ENCODE peak calls at places on chromosomes 5 and 9, in five cellular contexts. One of them, this sample, is unnamed.

GRCh38 chr9:34578241-34579096 is 11.1 kb downstream of the CNTFR start:
- DNase-seq in sigmoid colon: no peak
- DNase-seq in coronary artery: no peak
- DNase-seq in HCT116: no peak
- DNase-seq in tibial nerve: no peak
- DNase-seq in this sample: no peak

GRCh38 chr9:136509549-136509948 is 26.7 kb upstream of the SEC16A start:
- DNase-seq in tibial nerve: no peak
- DNase-seq in coronary artery: no peak
- DNase-seq in HCT116: no peak
- DNase-seq in sigmoid colon: no peak
- DNase-seq in this sample: no peak

GRCh38 chr5:154087260-154087659 is 48.5 kb downstream of the MFAP3 start:
- DNase-seq in HCT116: no peak
- DNase-seq in coronary artery: no peak
- DNase-seq in sigmoid colon: no peak
- DNase-seq in tibial nerve: no peak
- DNase-seq in this sample: no peak

GRCh38 chr9:3337515-3337914 is 188.3 kb downstream of the RFX3 start:
- DNase-seq in HCT116: peak; percentile 22
- DNase-seq in sigmoid colon: no peak
- DNase-seq in tibial nerve: no peak
- DNase-seq in coronary artery: no peak
- DNase-seq in this sample: peak; percentile 8

GRCh38 chr5:34914671-34915138 is 599 bp downstream of the RAD1 start:
- DNase-seq in tibial nerve: no peak
- DNase-seq in coronary artery: no peak
- DNase-seq in sigmoid colon: peak; percentile 69
- DNase-seq in HCT116: no peak
- DNase-seq in this sample: no peak

GRCh38 chr9:113187935-113188595 is 33.0 kb downstream of the FKBP15 start:
- DNase-seq in HCT116: peak; percentile 6
- DNase-seq in coronary artery: no peak
- DNase-seq in tibial nerve: peak; percentile 71
- DNase-seq in sigmoid colon: peak; percentile 84
- DNase-seq in this sample: peak; percentile 87

GRCh38 chr5:103801681-103802080 is 239.1 kb upstream of the NUDT12 start:
- DNase-seq in coronary artery: no peak
- DNase-seq in HCT116: no peak
- DNase-seq in sigmoid colon: no peak
- DNase-seq in tibial nerve: no peak
- DNase-seq in this sample: no peak

GRCh38 chr9:82797539-82797938 is 265.4 kb downstream of the RASEF start:
- DNase-seq in HCT116: no peak
- DNase-seq in tibial nerve: no peak
- DNase-seq in coronary artery: no peak
- DNase-seq in sigmoid colon: no peak
- DNase-seq in this sample: no peak

GRCh38 chr5:124866355-124867063 is 120.1 kb upstream of the ZNF608 start:
- DNase-seq in HCT116: no peak
- DNase-seq in sigmoid colon: no peak
- DNase-seq in coronary artery: no peak
- DNase-seq in tibial nerve: no peak
- DNase-seq in this sample: no peak

GRCh38 chr9:129368458-129368978 is 190.5 kb upstream of the IER5L start:
- DNase-seq in sigmoid colon: no peak
- DNase-seq in coronary artery: no peak
- DNase-seq in tibial nerve: no peak
- DNase-seq in HCT116: no peak
- DNase-seq in this sample: no peak

GRCh38 chr9:20321683-20322082 is 300.6 kb downstream of the MLLT3 start:
- DNase-seq in coronary artery: no peak
- DNase-seq in sigmoid colon: no peak
- DNase-seq in tibial nerve: no peak
- DNase-seq in HCT116: no peak
- DNase-seq in this sample: no peak

GRCh38 chr5:151132959-151133358 is 24.6 kb downstream of the ANXA6 start:
- DNase-seq in sigmoid colon: no peak
- DNase-seq in HCT116: no peak
- DNase-seq in tibial nerve: no peak
- DNase-seq in coronary artery: no peak
- DNase-seq in this sample: no peak

GRCh38 chr5:24606974-24607373 is 37.8 kb downstream of the CDH10 start:
- DNase-seq in coronary artery: no peak
- DNase-seq in tibial nerve: no peak
- DNase-seq in HCT116: no peak
- DNase-seq in sigmoid colon: no peak
- DNase-seq in this sample: no peak

GRCh38 chr5:121029536-121030245 is 565.6 kb downstream of the PRR16 start:
- DNase-seq in tibial nerve: no peak
- DNase-seq in coronary artery: no peak
- DNase-seq in HCT116: no peak
- DNase-seq in sigmoid colon: no peak
- DNase-seq in this sample: no peak

GRCh38 chr5:180787025-180787424 is 15.6 kb downstream of the MGAT1 start:
- DNase-seq in tibial nerve: no peak
- DNase-seq in coronary artery: no peak
- DNase-seq in HCT116: no peak
- DNase-seq in sigmoid colon: no peak
- DNase-seq in this sample: no peak

GRCh38 chr9:34636791-34637355 is 714 bp downstream of the SIGMAR1 start:
- DNase-seq in coronary artery: no peak
- DNase-seq in tibial nerve: no peak
- DNase-seq in HCT116: no peak
- DNase-seq in sigmoid colon: no peak
- DNase-seq in this sample: no peak

GRCh38 chr5:124692324-124692723 is 54.1 kb downstream of the ZNF608 start:
- DNase-seq in tibial nerve: no peak
- DNase-seq in coronary artery: no peak
- DNase-seq in HCT116: no peak
- DNase-seq in sigmoid colon: no peak
- DNase-seq in this sample: no peak

GRCh38 chr5:96855041-96855872 is 21.0 kb upstream of the ERAP2 start:
- DNase-seq in HCT116: no peak
- DNase-seq in sigmoid colon: no peak
- DNase-seq in coronary artery: no peak
- DNase-seq in tibial nerve: no peak
- DNase-seq in this sample: no peak

GRCh38 chr5:66285343-66285942 is 141.3 kb downstream of the SREK1 start:
- DNase-seq in tibial nerve: no peak
- DNase-seq in sigmoid colon: no peak
- DNase-seq in HCT116: no peak
- DNase-seq in coronary artery: no peak
- DNase-seq in this sample: no peak

GRCh38 chr9:19782005-19782404 is 6.8 kb downstream of the SLC24A2 start:
- DNase-seq in coronary artery: no peak
- DNase-seq in tibial nerve: no peak
- DNase-seq in sigmoid colon: no peak
- DNase-seq in HCT116: no peak
- DNase-seq in this sample: no peak

GRCh38 chr5:181160144-181160754 is 12.9 kb downstream of the OR2V2 start:
- DNase-seq in HCT116: no peak
- DNase-seq in sigmoid colon: peak; percentile 83
- DNase-seq in coronary artery: no peak
- DNase-seq in tibial nerve: peak; percentile 29
- DNase-seq in this sample: no peak

GRCh38 chr5:10825897-10826644 is 65.0 kb upstream of the DAP start:
- DNase-seq in HCT116: no peak
- DNase-seq in sigmoid colon: no peak
- DNase-seq in tibial nerve: no peak
- DNase-seq in coronary artery: no peak
- DNase-seq in this sample: no peak

GRCh38 chr5:107474361-107474723 is 196.4 kb downstream of the EFNA5 start:
- DNase-seq in coronary artery: no peak
- DNase-seq in sigmoid colon: no peak
- DNase-seq in HCT116: no peak
- DNase-seq in tibial nerve: no peak
- DNase-seq in this sample: no peak

GRCh38 chr9:131511880-131512279 is 9.2 kb downstream of the POMT1 start:
- DNase-seq in coronary artery: no peak
- DNase-seq in HCT116: no peak
- DNase-seq in tibial nerve: no peak
- DNase-seq in sigmoid colon: no peak
- DNase-seq in this sample: no peak

GRCh38 chr5:103469288-103470065 is 93.1 kb downstream of the NUDT12 start:
- DNase-seq in HCT116: no peak
- DNase-seq in coronary artery: no peak
- DNase-seq in sigmoid colon: no peak
- DNase-seq in tibial nerve: no peak
- DNase-seq in this sample: no peak

GRCh38 chr5:147906326-147907095 is at the start of gene C5orf46:
- DNase-seq in coronary artery: no peak
- DNase-seq in sigmoid colon: no peak
- DNase-seq in tibial nerve: no peak
- DNase-seq in HCT116: no peak
- DNase-seq in this sample: peak; percentile 39

GRCh38 chr9:134488901-134489280 is 152.7 kb upstream of the COL5A1 start:
- DNase-seq in tibial nerve: no peak
- DNase-seq in sigmoid colon: peak; percentile 40
- DNase-seq in HCT116: no peak
- DNase-seq in coronary artery: no peak
- DNase-seq in this sample: no peak

GRCh38 chr5:141529873-141530272 is 41.0 kb downstream of the PCDHGC5 start:
- DNase-seq in tibial nerve: no peak
- DNase-seq in HCT116: no peak
- DNase-seq in coronary artery: no peak
- DNase-seq in sigmoid colon: no peak
- DNase-seq in this sample: no peak

GRCh38 chr9:2012347-2012746 is 2.8 kb upstream of the SMARCA2 start:
- DNase-seq in HCT116: no peak
- DNase-seq in tibial nerve: no peak
- DNase-seq in coronary artery: no peak
- DNase-seq in sigmoid colon: no peak
- DNase-seq in this sample: no peak

GRCh38 chr9:134315716-134316443 is 10.4 kb upstream of the RXRA start:
- DNase-seq in sigmoid colon: peak; percentile 63
- DNase-seq in coronary artery: no peak
- DNase-seq in HCT116: no peak
- DNase-seq in tibial nerve: no peak
- DNase-seq in this sample: no peak

GRCh38 chr9:101536938-101537337 is 3.3 kb downstream of the RNF20 start:
- DNase-seq in coronary artery: no peak
- DNase-seq in tibial nerve: no peak
- DNase-seq in sigmoid colon: no peak
- DNase-seq in HCT116: no peak
- DNase-seq in this sample: no peak

GRCh38 chr9:101528015-101528414 is 5.6 kb upstream of the RNF20 start:
- DNase-seq in coronary artery: no peak
- DNase-seq in HCT116: no peak
- DNase-seq in tibial nerve: no peak
- DNase-seq in sigmoid colon: no peak
- DNase-seq in this sample: no peak

GRCh38 chr9:101530076-101530711 is 3.5 kb upstream of the RNF20 start:
- DNase-seq in sigmoid colon: peak; percentile 69
- DNase-seq in tibial nerve: peak; percentile 78
- DNase-seq in HCT116: peak; percentile 75
- DNase-seq in coronary artery: no peak
- DNase-seq in this sample: no peak

GRCh38 chr9:101536351-101536750 is 2.7 kb downstream of the RNF20 start:
- DNase-seq in sigmoid colon: no peak
- DNase-seq in coronary artery: no peak
- DNase-seq in HCT116: no peak
- DNase-seq in tibial nerve: no peak
- DNase-seq in this sample: no peak

DNA sequence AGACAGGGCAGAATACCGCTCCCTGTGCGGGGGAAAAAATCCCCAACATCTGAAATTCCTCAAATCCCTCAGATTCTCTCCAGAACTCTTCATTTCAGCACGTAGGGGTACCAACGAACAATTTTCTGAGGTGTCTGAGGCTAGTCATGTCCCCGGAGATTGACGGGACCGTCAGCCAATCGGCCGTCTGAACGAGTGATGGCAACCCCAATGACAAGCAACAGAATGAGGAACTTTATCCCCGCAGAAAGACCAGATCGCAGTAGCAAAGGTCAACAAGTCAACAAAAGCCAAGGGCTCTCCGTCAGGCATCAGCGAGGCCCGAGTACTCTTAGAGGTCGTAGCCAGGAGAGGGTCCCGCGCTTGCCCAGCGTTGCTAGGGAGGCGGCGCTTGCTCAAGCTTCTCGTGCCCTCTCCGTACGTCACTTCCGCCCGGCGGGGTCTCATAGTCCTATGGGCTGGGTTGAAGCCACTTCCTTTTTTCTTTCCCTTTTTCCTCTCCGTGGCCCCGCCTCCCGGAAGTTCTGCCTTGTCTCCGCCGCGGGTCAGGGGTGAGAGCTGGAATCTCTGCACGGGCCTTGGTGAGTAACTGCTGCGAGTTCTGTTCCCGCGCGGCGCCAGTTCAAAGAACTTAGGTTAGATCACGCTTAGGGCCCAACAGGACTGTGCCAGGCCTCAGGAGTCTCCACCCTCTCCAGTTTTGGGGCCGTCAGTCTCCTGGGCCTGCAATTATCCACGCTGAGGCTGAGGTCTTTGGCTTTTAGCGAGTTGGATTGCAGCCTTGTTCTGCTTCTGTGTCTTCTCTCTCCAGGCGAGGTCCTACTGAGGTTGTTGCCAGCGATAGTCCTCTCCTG is at the start of gene RNF20:
- DNase-seq in sigmoid colon: peak; percentile 100
- DNase-seq in tibial nerve: peak; percentile 100
- DNase-seq in HCT116: peak; percentile 98
- DNase-seq in coronary artery: peak; percentile 100
- DNase-seq in this sample: peak; percentile 91
- H3K27ac ChIP-seq in sigmoid colon: peak within 1 kb of the TSS; percentile 96
- H3K27ac ChIP-seq in tibial nerve: peak within 1 kb of the TSS; percentile 99
- H3K27ac ChIP-seq in HCT116: peak within 1 kb of the TSS; percentile 59
- H3K27ac ChIP-seq in coronary artery: peak within 1 kb of the TSS; percentile 96
- H3K27ac ChIP-seq in this sample: peak within 1 kb of the TSS; percentile 82

DNA sequence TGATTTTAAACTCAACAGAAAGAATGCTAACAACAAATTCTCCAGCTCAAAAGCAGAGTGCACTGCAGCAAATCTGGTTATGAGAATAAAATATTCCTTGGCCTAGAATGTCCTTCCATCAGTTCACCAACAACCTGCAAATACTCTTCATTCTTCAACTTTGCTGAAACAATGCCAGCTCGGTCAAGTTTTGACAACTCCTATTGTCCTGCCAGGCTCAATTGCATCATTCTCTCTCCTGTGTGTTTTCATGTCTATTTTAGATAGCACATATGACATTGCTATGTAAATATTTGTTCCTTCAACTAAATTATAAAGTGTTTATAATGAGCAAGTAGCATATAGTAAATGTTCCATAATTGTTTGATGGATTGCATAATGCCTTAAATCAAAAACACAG is 463.8 kb downstream of the TLE1 start:
- DNase-seq in coronary artery: no peak
- DNase-seq in HCT116: no peak
- DNase-seq in tibial nerve: no peak
- DNase-seq in sigmoid colon: no peak
- DNase-seq in this sample: peak; percentile 14
- H3K27ac ChIP-seq in coronary artery: no peak overlapping the region
- H3K27ac ChIP-seq in HCT116: no peak overlapping the region
- H3K27ac ChIP-seq in tibial nerve: no peak overlapping the region
- H3K27ac ChIP-seq in sigmoid colon: no peak overlapping the region
- H3K27ac ChIP-seq in this sample: no peak overlapping the region

GRCh38 chr5:100877277-100877676 is 25.8 kb downstream of the ST8SIA4 start:
- DNase-seq in tibial nerve: no peak
- DNase-seq in coronary artery: no peak
- DNase-seq in HCT116: no peak
- DNase-seq in sigmoid colon: no peak
- DNase-seq in this sample: no peak
- H3K27ac ChIP-seq in tibial nerve: no peak overlapping the region
- H3K27ac ChIP-seq in coronary artery: no peak overlapping the region
- H3K27ac ChIP-seq in HCT116: no peak overlapping the region
- H3K27ac ChIP-seq in sigmoid colon: no peak overlapping the region
- H3K27ac ChIP-seq in this sample: no peak overlapping the region

GRCh38 chr5:179621551-179621971 is 1.9 kb downstream of the HNRNPH1 start:
- DNase-seq in sigmoid colon: peak; percentile 24
- DNase-seq in tibial nerve: no peak
- DNase-seq in HCT116: no peak
- DNase-seq in coronary artery: no peak
- DNase-seq in this sample: no peak
- H3K27ac ChIP-seq in sigmoid colon: peak overlapping the region; percentile 100
- H3K27ac ChIP-seq in tibial nerve: peak overlapping the region; percentile 100
- H3K27ac ChIP-seq in HCT116: no peak overlapping the region
- H3K27ac ChIP-seq in coronary artery: peak overlapping the region; percentile 48
- H3K27ac ChIP-seq in this sample: peak overlapping the region; percentile 9